ENCODE peak calls at places on chromosomes 4 and X, in nine cellular contexts. U is uterus; Z is Ammon's horn; R is activated T-cell treated with anti-CD3 and anti-CD28 coated beads for 1 hour; F is stimulated activated CD8-positive, alpha-beta memory T cell treated with anti-CD3 and anti-CD28 coated beads, Interleukin-4, amount 100 ng/mL, for 24 hours; G is SK-N-SH; T is RPMI7951; W is epithelial cell of esophagus; N is heart right ventricle. S is an unnamed sample.

GRCh38 chrX:122552291-122552800 is 631.7 kb upstream of the GRIA3 start:
- DNase-seq in R (no peak), F (no peak), Z (no peak), N (no peak), W (peak), T (no peak), U (no peak), G (no peak), S (no peak)

GRCh38 chr4:183407635-183408463 is 36.6 kb upstream of the CDKN2AIP start:
- DNase-seq in Z (no peak), T (no peak), U (no peak), F (no peak), N (no peak), R (no peak), G (no peak), W (no peak), S (no peak)

GRCh38 chr4:17687237-17687857 is 72.9 kb downstream of the MED28 start:
- DNase-seq in T (peak), N (no peak), G (no peak), F (no peak), Z (no peak), R (no peak), W (no peak), U (no peak), S (no peak)

GRCh38 chrX:103518571-103518970 is 718 bp downstream of the RAB40A start:
- DNase-seq in F (no peak), Z (no peak), N (no peak), W (no peak), T (no peak), G (no peak), U (no peak), R (no peak), S (no peak)

GRCh38 chr4:160836431-160836830 is 1327.4 kb downstream of the FSTL5 start:
- DNase-seq in F (no peak), N (no peak), U (no peak), T (no peak), G (no peak), W (peak), Z (no peak), R (no peak), S (no peak)

GRCh38 chrX:39372126-39372525 is 570.9 kb downstream of the MID1IP1 start:
- DNase-seq in R (no peak), G (no peak), Z (no peak), N (no peak), T (peak), F (no peak), U (no peak), W (no peak), S (no peak)

GRCh38 chr4:138697771-138698170 is 317.8 kb upstream of the NOCT start:
- DNase-seq in G (no peak), F (no peak), R (no peak), N (no peak), W (no peak), Z (no peak), T (no peak), U (no peak), S (no peak)

GRCh38 chr4:186878203-186878800 is 154.6 kb upstream of the FAT1 start:
- DNase-seq in Z (no peak), W (no peak), G (no peak), R (no peak), N (no peak), F (no peak), T (peak), U (no peak), S (no peak)

GRCh38 chrX:112642349-112642748 is 37.4 kb downstream of the LHFPL1 start:
- DNase-seq in R (no peak), G (peak), W (peak), N (no peak), U (no peak), T (peak), F (no peak), Z (peak), S (peak)

GRCh38 chr4:18020145-18020670 is 1.3 kb downstream of the LCORL start:
- DNase-seq in N (no peak), R (no peak), Z (peak), T (peak), F (no peak), W (peak), U (no peak), G (no peak), S (no peak)

GRCh38 chr4:99207069-99207743 is 11.8 kb downstream of the ADH6 start:
- DNase-seq in U (no peak), F (no peak), G (no peak), N (no peak), W (no peak), Z (no peak), R (no peak), T (no peak), S (no peak)

GRCh38 chrX:130174051-130174704 is 2.4 kb downstream of the RAB33A start:
- DNase-seq in T (peak), F (no peak), N (peak), W (peak), G (peak), U (peak), R (no peak), Z (no peak), S (peak)

GRCh38 chrX:23228454-23228853 is 106.2 kb upstream of the PTCHD1 start:
- DNase-seq in T (no peak), U (no peak), Z (no peak), F (no peak), R (no peak), G (no peak), W (no peak), N (no peak), S (no peak)

GRCh38 chr4:185730849-185731608 is 81.0 kb downstream of the SORBS2 start:
- DNase-seq in R (no peak), Z (no peak), G (no peak), N (no peak), T (no peak), U (no peak), W (peak), F (no peak), S (no peak)

GRCh38 chr4:7806080-7806630 is 133.5 kb downstream of the AFAP1 start:
- DNase-seq in T (no peak), G (no peak), F (no peak), N (peak), Z (peak), U (peak), W (no peak), R (no peak), S (peak)

GRCh38 chr4:15906024-15906443 is 32.5 kb downstream of the FGFBP1 start:
- DNase-seq in W (peak), G (no peak), U (no peak), Z (no peak), F (peak), R (no peak), N (no peak), T (no peak), S (no peak)

GRCh38 chr4:76083386-76083785 is 8.9 kb downstream of the ART3 start:
- DNase-seq in Z (no peak), U (no peak), G (no peak), N (no peak), R (no peak), W (peak), T (no peak), F (no peak), S (no peak)

GRCh38 chr4:108821056-108821925 is 58.4 kb upstream of the ETNPPL start:
- DNase-seq in F (no peak), T (no peak), N (no peak), Z (no peak), U (no peak), R (no peak), W (peak), G (no peak), S (no peak)

GRCh38 chrX:39158801-39159657 is 357.8 kb downstream of the MID1IP1 start:
- DNase-seq in R (no peak), G (peak), W (no peak), T (peak), N (no peak), Z (no peak), F (no peak), U (peak), S (no peak)

GRCh38 chr4:183873389-183874185 is 31.5 kb upstream of the STOX2 start:
- DNase-seq in T (no peak), U (no peak), N (no peak), R (no peak), G (no peak), Z (no peak), W (peak), F (no peak), S (no peak)

GRCh38 chr4:174381419-174381818 is 97.7 kb downstream of the CEP44 start:
- DNase-seq in G (no peak), F (no peak), N (no peak), R (no peak), W (no peak), Z (no peak), U (no peak), T (no peak), S (no peak)